ENCODE peak calls at places on chromosome 18, in five cellular contexts. Q is mammary epithelial cell, K is psoas muscle, U is neural progenitor cell, X is hepatocyte. E is an unnamed sample. For H3K4me1, the result is how much of the 10 kb centered on the place peaks cover.

GRCh38 chr18:29841631-29842030 is 1200.9 kb downstream of the DSC3 start:
- DNase-seq in Q (peak), K (no peak), X (no peak), U (no peak), E (no peak)

GRCh38 chr18:2442726-2443275 is 128.5 kb downstream of the METTL4 start:
- DNase-seq in U (no peak), X (peak), Q (peak), K (no peak), E (no peak)

GRCh38 chr18:12278765-12279682 is 24.9 kb downstream of the CIDEA start:
- DNase-seq in Q (peak), X (peak), U (peak), K (peak), E (peak)

GRCh38 chr18:49359732-49360444 is 100.6 kb downstream of the DYM start:
- DNase-seq in U (no peak), X (no peak), Q (peak), K (no peak), E (no peak)

GRCh38 chr18:7666195-7666776 is 99.2 kb downstream of the PTPRM start:
- DNase-seq in K (no peak), X (no peak), Q (no peak), U (peak), E (no peak)

GRCh38 chr18:77132369-77133050 is at the start of gene MBP:
- DNase-seq in Q (peak), X (peak), K (peak), U (peak), E (peak)

GRCh38 chr18:47996091-47996541 is 65.7 kb upstream of the SMAD2 start:
- DNase-seq in K (no peak), U (peak), X (no peak), Q (no peak), E (no peak)

GRCh38 chr18:68428026-68428425 is 286.9 kb downstream of the TMX3 start:
- DNase-seq in Q (peak), X (peak), U (no peak), K (no peak), E (no peak)

GRCh38 chr18:8439091-8439490 is 170.1 kb upstream of the RAB12 start:
- DNase-seq in Q (no peak), X (no peak), K (no peak), U (no peak), E (no peak)

GRCh38 chr18:66495844-66496243 is 108.0 kb downstream of the CDH19 start:
- DNase-seq in U (peak), Q (peak), X (peak), K (peak), E (peak)

GRCh38 chr18:61127714-61128485 is 205.3 kb upstream of the CDH20 start:
- DNase-seq in X (no peak), U (no peak), Q (no peak), K (no peak), E (no peak)

GRCh38 chr18:32271649-32272324 is 81.9 kb downstream of the MEP1B start:
- DNase-seq in X (peak), K (no peak), U (peak), Q (peak), E (no peak)

GRCh38 chr18:45328762-45329161 is 286.5 kb upstream of the SLC14A2 start:
- DNase-seq in U (no peak), X (no peak), Q (no peak), K (no peak), E (no peak)

GRCh38 chr18:74496508-74497307 is 545 bp downstream of the CNDP2 start:
- DNase-seq in K (peak), X (peak), U (peak), Q (no peak), E (peak)

GRCh38 chr18:74497308-74497640 is 1.1 kb downstream of the CNDP2 start:
- DNase-seq in X (no peak), Q (no peak), U (no peak), K (no peak), E (no peak)

GRCh38 chr18:74499633-74500032 is 3.5 kb downstream of the CNDP2 start:
- DNase-seq in Q (peak), K (peak), X (peak), U (no peak), E (peak)

GRCh38 chr18:74497778-74498177 is 1.6 kb downstream of the CNDP2 start:
- DNase-seq in U (no peak), K (no peak), X (no peak), Q (no peak), E (no peak)

DNA sequence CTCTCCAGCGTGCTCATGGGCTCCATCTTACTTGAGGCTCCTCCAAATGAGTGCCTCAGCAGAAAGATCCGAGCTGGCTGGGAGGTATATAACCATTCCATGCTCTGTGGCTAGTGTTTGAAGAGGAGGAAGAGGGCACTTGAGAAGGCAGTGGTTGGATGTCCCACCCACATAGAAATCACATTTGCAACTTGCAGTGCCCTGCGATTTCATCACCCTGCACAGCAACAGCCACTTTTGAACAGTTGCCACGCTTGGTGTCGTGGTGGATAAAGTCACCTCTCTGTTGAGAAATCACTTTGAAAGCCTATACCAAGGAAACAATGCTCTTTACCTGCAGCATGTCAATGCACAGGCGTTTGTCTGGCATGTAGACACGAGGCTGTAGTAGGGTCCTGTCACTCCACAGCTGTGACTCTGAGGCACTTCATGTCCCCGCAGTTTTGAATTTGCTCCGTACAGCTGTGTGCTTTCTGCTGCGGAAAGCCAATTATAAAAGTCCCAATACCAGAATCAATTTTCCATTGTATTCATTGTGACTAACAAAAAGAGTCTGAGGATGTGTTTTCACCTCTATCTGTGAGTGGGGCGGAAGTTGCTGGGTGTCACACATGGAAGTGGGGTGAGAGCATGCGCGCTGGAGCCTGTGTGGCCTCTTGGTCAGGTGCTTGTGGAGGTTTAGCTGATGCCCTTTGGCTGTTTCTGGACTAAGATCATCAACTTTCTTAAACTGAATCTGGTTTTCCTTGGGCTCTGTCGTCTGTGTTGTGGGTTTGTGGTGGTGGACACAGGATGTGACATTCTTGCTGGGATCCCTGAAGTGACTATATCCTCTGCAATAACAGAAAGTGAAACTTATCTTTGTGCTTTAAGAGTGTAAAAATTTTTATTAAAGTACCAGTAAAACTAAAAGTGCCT is 2.8 kb downstream of the CNDP2 start:
- DNase-seq in X (no peak), Q (no peak), U (no peak), K (no peak), E (peak)
- H3K4me3 ChIP-seq in X (no peak), Q (no peak), U (no peak), K (peak), E (peak)

GRCh38 chr18:62758591-62758990 is 43.2 kb downstream of the PHLPP1 start:
- DNase-seq in Q (no peak), X (no peak), U (no peak), K (no peak), E (no peak)
- H3K4me1 ChIP-seq in Q (under half), X (under half), U (half or more), K (under half), E (under half)

GRCh38 chr18:79942786-79943607 is 8.5 kb downstream of the SLC66A2 start:
- DNase-seq in K (peak), U (no peak), Q (no peak), X (peak), E (peak)

GRCh38 chr18:79940814-79941472 is 10.5 kb downstream of the SLC66A2 start:
- DNase-seq in K (peak), X (no peak), U (no peak), Q (no peak), E (peak)

GRCh38 chr18:79942211-79942610 is 9.2 kb downstream of the SLC66A2 start:
- DNase-seq in X (no peak), U (no peak), Q (no peak), K (peak), E (no peak)

GRCh38 chr18:79940126-79940813 is 11.2 kb downstream of the SLC66A2 start:
- DNase-seq in Q (no peak), K (peak), X (no peak), U (no peak), E (peak)

DNA sequence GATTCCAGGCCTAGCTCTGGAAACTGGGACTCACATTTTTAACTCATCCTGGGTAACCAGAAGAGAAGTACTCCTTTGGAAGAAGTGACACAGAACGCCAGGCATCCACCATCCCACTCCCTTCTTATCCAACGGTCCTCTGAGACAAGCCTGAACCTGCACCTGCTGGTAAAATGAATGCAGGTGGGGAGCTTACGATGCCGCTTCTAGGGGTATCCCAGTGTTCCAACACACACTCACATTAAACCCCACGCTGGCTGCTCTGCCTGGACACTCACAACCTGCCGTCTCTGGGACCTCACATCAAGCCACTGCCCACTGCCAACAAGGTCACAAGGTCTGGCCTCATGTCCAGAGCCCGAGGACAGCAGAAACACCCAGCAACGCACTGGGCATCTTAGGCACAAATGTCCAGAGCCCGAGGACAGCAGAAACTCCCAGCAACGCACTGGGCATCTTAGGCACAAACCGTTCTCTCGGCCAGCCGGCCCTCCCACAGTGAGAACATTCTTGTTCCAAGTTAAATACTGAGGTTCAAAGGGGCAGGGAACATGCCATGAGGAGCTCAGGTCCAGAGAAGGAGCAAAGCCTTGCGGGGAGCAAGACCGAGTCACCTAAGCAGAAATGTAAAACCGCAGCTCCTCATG is 9.9 kb downstream of the SLC66A2 start:
- DNase-seq in U (no peak), X (no peak), K (peak), Q (no peak), E (no peak)
- H3K27ac ChIP-seq in U (no peak), X (no peak), K (peak), Q (no peak), E (no peak)

GRCh38 chr18:46332956-46333355 is 228.8 kb downstream of the HAUS1 start:
- DNase-seq in U (peak), Q (no peak), X (no peak), K (no peak), E (no peak)

GRCh38 chr18:46335551-46336059 is 231.4 kb downstream of the HAUS1 start:
- DNase-seq in Q (no peak), U (peak), K (peak), X (no peak), E (no peak)

GRCh38 chr18:46334200-46334553 is 230.0 kb downstream of the HAUS1 start:
- DNase-seq in X (peak), U (no peak), K (no peak), Q (no peak), E (no peak)

GRCh38 chr18:46332286-46332801 is 228.2 kb downstream of the HAUS1 start:
- DNase-seq in K (no peak), U (no peak), Q (no peak), X (no peak), E (no peak)

DNA sequence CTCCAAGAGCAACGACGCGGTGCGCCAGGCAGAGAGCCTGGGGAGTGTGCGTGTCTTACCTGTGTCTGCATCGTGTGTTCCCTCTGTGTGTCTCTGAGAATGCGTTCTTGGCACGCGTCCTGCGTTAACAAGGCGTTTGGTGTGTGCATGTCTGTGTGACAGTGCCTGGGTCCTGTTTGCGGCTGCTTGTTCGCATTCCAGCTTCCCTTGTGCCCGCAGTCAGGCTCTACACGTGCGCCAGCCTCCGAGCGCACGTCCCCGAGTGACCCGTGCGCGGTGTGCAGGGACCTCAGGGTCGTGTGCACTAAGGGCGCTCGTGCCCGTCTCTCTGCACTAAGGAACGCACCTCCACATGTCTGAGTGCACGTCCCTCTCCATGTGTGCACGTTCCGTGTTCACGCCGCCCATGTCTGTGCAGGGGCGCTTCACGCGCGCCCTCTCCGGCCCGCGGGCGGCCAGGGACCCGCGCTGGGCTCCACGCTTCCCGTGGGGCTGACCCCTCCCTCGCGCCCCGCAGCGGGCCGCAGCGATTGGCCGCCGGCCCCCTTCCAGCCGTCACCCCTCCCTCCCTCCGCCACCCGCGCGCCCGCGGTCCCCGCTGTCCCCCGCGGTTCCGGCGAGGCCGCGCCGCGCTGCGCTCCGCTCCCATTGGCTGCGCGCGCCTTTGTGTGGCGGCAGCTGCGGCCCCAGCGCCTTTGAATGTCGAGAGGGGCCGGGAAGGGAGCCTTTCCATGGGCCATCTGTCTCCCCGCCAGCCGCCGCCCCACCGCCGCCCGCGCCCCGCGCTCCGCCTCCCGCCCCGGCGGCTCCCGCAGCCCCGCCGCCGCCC is 229.4 kb downstream of the HAUS1 start:
- DNase-seq in K (peak), U (peak), X (peak), Q (peak), E (no peak)
- H3K4me3 ChIP-seq in K (peak), U (peak), X (peak), Q (no peak), E (peak)

GRCh38 chr18:51044928-51045587 is 15.0 kb downstream of the SMAD4 start:
- DNase-seq in X (no peak), Q (no peak), K (no peak), U (peak), E (no peak)

GRCh38 chr18:51051105-51051712 is 21.2 kb downstream of the SMAD4 start:
- DNase-seq in Q (peak), X (peak), K (no peak), U (peak), E (no peak)

GRCh38 chr18:51048190-51048589 is 18.2 kb downstream of the SMAD4 start:
- DNase-seq in K (no peak), U (no peak), Q (no peak), X (no peak), E (no peak)

GRCh38 chr18:51053822-51054221 is 23.8 kb downstream of the SMAD4 start:
- DNase-seq in X (no peak), K (no peak), U (no peak), Q (no peak), E (no peak)

GRCh38 chr18:51049137-51049536 is 19.1 kb downstream of the SMAD4 start:
- DNase-seq in Q (no peak), U (no peak), K (no peak), X (no peak), E (no peak)
- H3K4me1 ChIP-seq in Q (under half), U (under half), K (under half), X (under half), E (under half)

DNA sequence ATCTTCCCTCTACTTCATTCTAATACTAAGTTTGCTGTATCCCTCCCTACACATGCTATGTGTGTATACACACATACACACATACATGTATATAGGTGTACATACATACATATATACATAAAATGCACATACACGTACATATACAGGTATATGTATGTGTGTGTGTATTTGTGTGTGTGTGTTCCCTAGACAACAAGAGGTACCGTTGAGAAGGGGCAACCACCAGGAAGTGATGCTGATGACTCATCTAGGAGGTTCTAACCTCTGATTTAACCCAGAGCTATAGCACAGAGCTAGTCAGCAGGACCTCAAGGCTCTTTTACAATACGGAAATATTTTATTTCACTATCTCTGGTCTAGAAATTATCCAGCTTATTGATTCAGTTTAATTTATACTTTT is 139.2 kb downstream of the LAMA3 start:
- DNase-seq in K (no peak), X (peak), Q (peak), U (no peak), E (no peak)
- H3K27ac ChIP-seq in K (no peak), X (no peak), Q (peak), U (no peak), E (no peak)

DNA sequence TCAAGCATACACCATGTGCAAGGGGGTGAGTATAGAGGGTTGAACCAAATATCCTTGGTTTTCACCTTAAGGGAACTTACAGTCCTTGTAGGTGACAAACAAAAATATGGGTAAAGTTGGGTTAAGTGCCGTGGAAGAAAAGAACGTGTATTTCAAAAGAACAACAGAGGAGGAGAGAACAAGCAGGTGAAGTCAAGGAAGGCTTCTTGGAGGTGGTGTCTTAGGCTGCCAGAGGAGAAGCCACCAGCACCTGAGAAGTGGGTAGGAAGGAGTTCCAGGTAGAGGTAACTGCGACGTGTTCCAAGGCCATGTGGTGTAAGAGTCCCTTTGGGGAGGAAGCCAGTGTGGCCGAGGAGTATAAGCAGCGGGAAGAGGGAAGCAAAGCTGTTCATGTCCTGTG is 27.2 kb downstream of the CABLES1 start:
- DNase-seq in Q (no peak), U (no peak), X (no peak), K (no peak), E (no peak)
- H3K4me3 ChIP-seq in Q (no peak), U (no peak), X (no peak), K (no peak), E (no peak)